ENCODE peak calls at places on chromosomes 3 and 15, in four cellular contexts. One of them, this sample, is unnamed.

GRCh38 chr3:174973465-174973864 is 114.3 kb downstream of the NAALADL2 start:
- DNase-seq in astrocyte: no peak
- DNase-seq in GM12878: no peak
- DNase-seq in OCI-LY7: no peak
- DNase-seq in this sample: no peak

GRCh38 chr3:13372126-13372525 is 48.0 kb downstream of the NUP210 start:
- DNase-seq in astrocyte: no peak
- DNase-seq in GM12878: no peak
- DNase-seq in OCI-LY7: no peak
- DNase-seq in this sample: no peak

GRCh38 chr3:129597792-129598381 is 8.6 kb downstream of the PLXND1 start:
- DNase-seq in astrocyte: peak; percentile 24
- DNase-seq in GM12878: no peak
- DNase-seq in OCI-LY7: no peak
- DNase-seq in this sample: peak; percentile 68

GRCh38 chr3:161413127-161413854 is 42.0 kb upstream of the SPTSSB start:
- DNase-seq in astrocyte: peak; percentile 80
- DNase-seq in GM12878: no peak
- DNase-seq in OCI-LY7: no peak
- DNase-seq in this sample: peak; percentile 74

GRCh38 chr3:53534216-53534615 is 39.8 kb downstream of the CACNA1D start:
- DNase-seq in astrocyte: no peak
- DNase-seq in GM12878: no peak
- DNase-seq in OCI-LY7: no peak
- DNase-seq in this sample: no peak

GRCh38 chr15:51736069-51736468 is 1.4 kb downstream of the LYSMD2 start:
- DNase-seq in astrocyte: no peak
- DNase-seq in GM12878: peak; percentile 74
- DNase-seq in OCI-LY7: no peak
- DNase-seq in this sample: peak; percentile 11

GRCh38 chr15:27353837-27354236 is 382.9 kb downstream of the GABRG3 start:
- DNase-seq in astrocyte: peak; percentile 65
- DNase-seq in GM12878: no peak
- DNase-seq in OCI-LY7: no peak
- DNase-seq in this sample: peak; percentile 29

GRCh38 chr3:195907730-195908438 is 467 bp downstream of the TNK2 start:
- DNase-seq in astrocyte: no peak
- DNase-seq in GM12878: peak; percentile 38
- DNase-seq in OCI-LY7: peak; percentile 69
- DNase-seq in this sample: peak; percentile 29

GRCh38 chr3:171284308-171285075 is 175.7 kb downstream of the TNIK start:
- DNase-seq in astrocyte: peak; percentile 98
- DNase-seq in GM12878: peak; percentile 76
- DNase-seq in OCI-LY7: no peak
- DNase-seq in this sample: peak; percentile 98

GRCh38 chr3:125683067-125683844 is 88.0 kb upstream of the OSBPL11 start:
- DNase-seq in astrocyte: no peak
- DNase-seq in GM12878: no peak
- DNase-seq in OCI-LY7: no peak
- DNase-seq in this sample: no peak

DNA sequence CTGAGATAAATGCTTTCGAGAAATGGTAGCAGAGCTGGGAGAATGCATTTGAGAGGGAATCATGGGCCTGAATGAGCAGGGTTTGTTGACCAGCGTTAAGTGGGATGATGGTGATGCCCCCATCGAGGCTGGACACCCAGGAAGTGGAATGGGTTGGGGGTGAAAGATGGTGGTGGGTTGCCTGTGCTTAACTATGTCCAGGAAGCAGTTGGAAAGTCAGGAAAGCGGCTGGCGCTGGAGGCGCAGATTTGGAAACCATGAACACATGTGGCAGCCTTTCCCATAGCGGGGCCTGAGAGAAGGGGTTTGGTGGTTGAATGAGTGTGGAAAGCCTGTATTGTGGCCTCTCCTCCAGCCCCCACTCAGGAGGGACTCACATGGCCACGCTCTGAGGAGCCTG is 80.7 kb downstream of the AAGAB start:
- DNase-seq in astrocyte: no peak
- DNase-seq in GM12878: no peak
- DNase-seq in OCI-LY7: no peak
- DNase-seq in this sample: no peak
- H4K20me1 ChIP-seq in astrocyte: peaks cover under 1% of the 10 kb centered on the region
- H4K20me1 ChIP-seq in GM12878: no peaks in the 10 kb centered on the region
- H4K20me1 ChIP-seq in OCI-LY7: no peaks in the 10 kb centered on the region
- H4K20me1 ChIP-seq in this sample: no peaks in the 10 kb centered on the region

GRCh38 chr15:66745530-66746230 is 43.6 kb downstream of the SMAD6 start:
- DNase-seq in astrocyte: no peak
- DNase-seq in GM12878: no peak
- DNase-seq in OCI-LY7: no peak
- DNase-seq in this sample: no peak
- H3K4me1 ChIP-seq in astrocyte: peaks cover 39% of the 10 kb centered on the region
- H3K4me1 ChIP-seq in GM12878: no peaks in the 10 kb centered on the region
- H3K4me1 ChIP-seq in OCI-LY7: peaks cover 10% of the 10 kb centered on the region
- H3K4me1 ChIP-seq in this sample: peaks cover 75% of the 10 kb centered on the region

GRCh38 chr3:105752791-105753415 is 115.9 kb downstream of the CBLB start:
- DNase-seq in astrocyte: peak; percentile 65
- DNase-seq in GM12878: no peak
- DNase-seq in OCI-LY7: peak; percentile 26
- DNase-seq in this sample: peak; percentile 64
- H3K4me2 ChIP-seq in astrocyte: peak overlapping the region; percentile 27
- H3K4me2 ChIP-seq in GM12878: peak overlapping the region; percentile 25
- H3K4me2 ChIP-seq in OCI-LY7: peak overlapping the region; percentile 60
- H3K4me2 ChIP-seq in this sample: peak overlapping the region; percentile 70

DNA sequence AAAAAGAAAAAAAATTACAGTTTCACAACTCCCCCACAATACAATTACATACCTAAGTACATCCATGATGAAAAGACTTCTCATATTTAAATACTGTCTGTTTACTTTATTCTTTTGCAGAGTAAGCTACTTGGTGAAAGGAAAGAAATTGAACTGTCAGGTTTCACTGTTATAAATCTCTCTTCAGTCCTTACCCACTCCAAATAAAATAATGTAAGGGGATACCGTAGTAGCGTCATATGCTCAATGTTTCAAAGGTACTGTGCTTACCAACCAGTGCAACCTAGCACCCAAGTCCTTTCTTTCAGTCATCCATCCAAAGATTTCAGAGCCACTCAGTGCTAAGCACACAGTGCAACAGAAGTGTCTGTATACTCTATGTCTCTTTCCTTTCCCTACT is 13.4 kb downstream of the GSK3B start:
- DNase-seq in astrocyte: no peak
- DNase-seq in GM12878: no peak
- DNase-seq in OCI-LY7: no peak
- DNase-seq in this sample: no peak
- H4K20me1 ChIP-seq in astrocyte: peaks cover 84% of the 10 kb centered on the region
- H4K20me1 ChIP-seq in GM12878: no peaks in the 10 kb centered on the region
- H4K20me1 ChIP-seq in OCI-LY7: peaks cover 4% of the 10 kb centered on the region
- H4K20me1 ChIP-seq in this sample: peaks cover 34% of the 10 kb centered on the region

GRCh38 chr3:58171126-58171525 is 39.6 kb downstream of the DNASE1L3 start:
- DNase-seq in astrocyte: no peak
- DNase-seq in GM12878: no peak
- DNase-seq in OCI-LY7: no peak
- DNase-seq in this sample: no peak

GRCh38 chr3:58168498-58168897 is 42.3 kb downstream of the DNASE1L3 start:
- DNase-seq in astrocyte: no peak
- DNase-seq in GM12878: no peak
- DNase-seq in OCI-LY7: no peak
- DNase-seq in this sample: no peak

GRCh38 chr3:58167431-58168351 is 43.1 kb downstream of the DNASE1L3 start:
- DNase-seq in astrocyte: no peak
- DNase-seq in GM12878: no peak
- DNase-seq in OCI-LY7: peak; percentile 69
- DNase-seq in this sample: peak; percentile 87

GRCh38 chr3:58169371-58169770 is 41.4 kb downstream of the DNASE1L3 start:
- DNase-seq in astrocyte: no peak
- DNase-seq in GM12878: no peak
- DNase-seq in OCI-LY7: no peak
- DNase-seq in this sample: no peak

DNA sequence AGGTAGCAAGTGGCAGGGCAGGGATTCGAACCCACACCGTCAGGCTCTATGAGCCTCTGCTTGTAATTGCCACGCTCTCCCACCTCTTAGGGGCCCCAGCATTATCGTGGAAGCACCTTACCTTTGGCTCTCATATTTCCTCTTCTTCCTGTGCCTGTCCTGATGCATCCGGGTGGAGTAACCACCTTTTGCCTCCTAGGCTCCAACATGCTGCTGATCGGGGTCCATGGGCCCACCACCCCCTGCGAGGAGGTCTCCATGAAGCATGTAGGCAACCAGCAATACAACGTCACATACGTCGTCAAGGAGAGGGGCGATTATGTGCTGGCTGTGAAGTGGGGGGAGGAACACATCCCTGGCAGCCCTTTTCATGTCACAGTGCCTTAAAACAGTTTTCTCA is 40.4 kb downstream of the DNASE1L3 start:
- DNase-seq in astrocyte: no peak
- DNase-seq in GM12878: no peak
- DNase-seq in OCI-LY7: no peak
- DNase-seq in this sample: no peak
- H3K4me1 ChIP-seq in astrocyte: peaks cover 21% of the 10 kb centered on the region
- H3K4me1 ChIP-seq in GM12878: no peaks in the 10 kb centered on the region
- H3K4me1 ChIP-seq in OCI-LY7: no peaks in the 10 kb centered on the region
- H3K4me1 ChIP-seq in this sample: peaks cover 19% of the 10 kb centered on the region

GRCh38 chr3:39180183-39180545 is 12.2 kb downstream of the XIRP1 start:
- DNase-seq in astrocyte: no peak
- DNase-seq in GM12878: no peak
- DNase-seq in OCI-LY7: no peak
- DNase-seq in this sample: no peak
- H3K4me2 ChIP-seq in astrocyte: peak overlapping the region; percentile 88
- H3K4me2 ChIP-seq in GM12878: peak overlapping the region; percentile 75
- H3K4me2 ChIP-seq in OCI-LY7: peak overlapping the region; percentile 65
- H3K4me2 ChIP-seq in this sample: peak overlapping the region; percentile 71

DNA sequence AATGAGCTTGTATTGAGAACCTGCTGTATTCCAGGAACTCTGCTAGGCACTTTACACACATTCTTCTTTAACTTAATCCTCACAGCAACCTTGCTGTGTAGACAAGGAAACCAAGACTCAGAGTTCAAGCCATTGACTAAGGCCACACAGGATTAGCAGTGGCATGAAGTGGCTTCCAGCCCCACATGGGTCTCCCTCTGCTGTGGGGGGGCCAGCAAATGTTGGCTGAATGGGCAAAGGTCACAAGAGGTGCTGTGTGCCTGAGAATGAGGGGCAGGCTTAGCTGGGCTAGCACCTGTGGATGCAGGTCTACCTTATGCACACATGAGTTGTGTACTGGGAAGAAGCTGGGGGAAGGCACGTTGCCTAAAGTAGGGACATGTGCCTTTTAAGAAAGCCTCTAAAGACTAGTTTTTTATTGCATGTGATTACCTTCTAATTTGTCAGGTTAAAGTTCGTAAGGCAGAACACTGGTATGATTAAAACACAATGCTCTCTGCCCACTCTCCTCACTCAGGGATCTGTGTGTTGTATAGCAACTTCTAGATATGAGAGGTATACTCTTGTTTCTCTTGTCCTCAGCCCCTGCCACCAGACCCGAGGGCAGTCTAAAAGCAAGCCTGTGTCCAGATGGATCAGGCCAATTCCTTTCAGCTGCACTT is 10.9 kb downstream of the BAHD1 start:
- DNase-seq in astrocyte: no peak
- DNase-seq in GM12878: no peak
- DNase-seq in OCI-LY7: no peak
- DNase-seq in this sample: no peak
- H4K20me1 ChIP-seq in astrocyte: peaks cover 91% of the 10 kb centered on the region
- H4K20me1 ChIP-seq in GM12878: no peaks in the 10 kb centered on the region
- H4K20me1 ChIP-seq in OCI-LY7: peaks cover 3% of the 10 kb centered on the region
- H4K20me1 ChIP-seq in this sample: peaks cover 15% of the 10 kb centered on the region